ENCODE peak calls at places on chromosomes 6 and 20, in four cellular contexts. F is brain microvascular endothelial cell, E is mucosa of descending colon, A is endothelial cell. M is an unnamed sample.

GRCh38 chr20:8536219-8536618 is 404.2 kb downstream of the PLCB1 start:
- DNase-seq in F (no peak), E (no peak), A (no peak), M (no peak)

GRCh38 chr20:62651285-62652021 is 9.2 kb downstream of the SLCO4A1 start:
- DNase-seq in F (peak), E (peak), A (no peak), M (no peak)

GRCh38 chr6:165183496-165184140 is 125.8 kb downstream of the C6orf118 start:
- DNase-seq in F (no peak), E (no peak), A (no peak), M (no peak)

GRCh38 chr6:125363360-125364121 is 61.8 kb upstream of the HDDC2 start:
- DNase-seq in F (peak), E (no peak), A (peak), M (peak)

GRCh38 chr20:37524859-37525708 is 2.6 kb downstream of the BLCAP start:
- DNase-seq in F (no peak), E (no peak), A (no peak), M (no peak)

GRCh38 chr6:159608961-159609673 is 83.9 kb downstream of the SOD2 start:
- DNase-seq in F (peak), E (peak), A (peak), M (peak)

GRCh38 chr20:33947709-33948295 is 45.9 kb upstream of the RALY start:
- DNase-seq in F (peak), E (peak), A (peak), M (peak)

GRCh38 chr20:7856756-7857155 is 83.5 kb downstream of the HAO1 start:
- DNase-seq in F (no peak), E (no peak), A (no peak), M (no peak)

GRCh38 chr6:146741609-146742008 is 142.8 kb downstream of the ADGB start:
- DNase-seq in F (peak), E (no peak), A (no peak), M (no peak)

DNA sequence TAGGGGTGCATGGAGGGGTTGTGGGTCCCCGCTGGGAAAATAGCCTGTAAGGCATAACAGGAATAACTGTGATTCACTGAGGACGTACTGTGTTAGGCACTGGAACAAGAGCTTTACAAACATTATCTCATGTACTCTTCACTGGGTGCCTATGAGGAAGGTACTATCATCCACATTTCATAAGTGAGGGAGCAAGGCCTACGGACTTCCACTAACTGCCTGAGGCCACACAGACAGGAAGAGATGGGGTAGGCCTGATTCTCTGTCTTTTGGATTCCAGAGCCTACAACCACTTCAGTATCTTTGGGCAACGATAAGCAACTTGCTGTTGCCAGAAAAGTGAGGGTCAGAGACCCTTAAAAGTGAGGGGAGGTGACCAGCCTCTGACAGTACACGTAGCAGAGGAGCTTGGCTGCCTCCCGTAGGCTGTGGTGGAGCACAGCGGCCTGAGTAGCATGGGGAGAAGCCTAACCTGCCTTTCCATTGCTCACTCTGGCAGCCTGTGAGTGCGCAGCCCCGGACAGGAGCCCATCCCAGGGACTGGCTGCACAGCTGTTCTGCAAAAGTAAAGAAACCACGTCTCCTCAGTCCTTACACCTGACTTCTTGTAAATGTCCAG is 30.4 kb downstream of the PSMB1 start:
- DNase-seq in F (no peak), E (no peak), A (peak), M (peak)
- TF ChIP-seq CTCF in F (peak), E (no peak), A (no peak), M (peak)

DNA sequence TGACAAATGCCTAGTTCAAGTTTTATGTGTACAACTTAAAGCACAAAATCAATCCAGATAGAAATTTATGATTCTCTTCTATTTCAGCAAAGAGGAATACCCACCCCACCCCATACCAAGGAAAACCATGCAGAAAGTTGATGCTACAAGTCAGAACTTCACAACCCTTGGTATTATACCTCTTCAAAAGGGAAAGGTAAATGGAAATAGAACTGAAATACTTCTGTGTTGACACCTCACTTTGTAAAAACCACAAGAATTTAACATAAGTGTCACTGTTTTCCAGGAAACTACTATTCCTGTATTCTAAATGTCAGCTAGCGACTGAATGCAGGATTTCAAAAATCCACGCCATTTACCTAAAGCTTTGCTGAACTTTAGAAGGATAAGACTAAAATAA is 3.7 kb downstream of the CPNE1 start:
- DNase-seq in F (no peak), E (no peak), A (no peak), M (no peak)
- TF ChIP-seq CTCF in F (no peak), E (no peak), A (no peak), M (no peak)

GRCh38 chr20:49006446-49006980 is 39.6 kb upstream of the CSE1L start:
- DNase-seq in F (no peak), E (no peak), A (no peak), M (no peak)

DNA sequence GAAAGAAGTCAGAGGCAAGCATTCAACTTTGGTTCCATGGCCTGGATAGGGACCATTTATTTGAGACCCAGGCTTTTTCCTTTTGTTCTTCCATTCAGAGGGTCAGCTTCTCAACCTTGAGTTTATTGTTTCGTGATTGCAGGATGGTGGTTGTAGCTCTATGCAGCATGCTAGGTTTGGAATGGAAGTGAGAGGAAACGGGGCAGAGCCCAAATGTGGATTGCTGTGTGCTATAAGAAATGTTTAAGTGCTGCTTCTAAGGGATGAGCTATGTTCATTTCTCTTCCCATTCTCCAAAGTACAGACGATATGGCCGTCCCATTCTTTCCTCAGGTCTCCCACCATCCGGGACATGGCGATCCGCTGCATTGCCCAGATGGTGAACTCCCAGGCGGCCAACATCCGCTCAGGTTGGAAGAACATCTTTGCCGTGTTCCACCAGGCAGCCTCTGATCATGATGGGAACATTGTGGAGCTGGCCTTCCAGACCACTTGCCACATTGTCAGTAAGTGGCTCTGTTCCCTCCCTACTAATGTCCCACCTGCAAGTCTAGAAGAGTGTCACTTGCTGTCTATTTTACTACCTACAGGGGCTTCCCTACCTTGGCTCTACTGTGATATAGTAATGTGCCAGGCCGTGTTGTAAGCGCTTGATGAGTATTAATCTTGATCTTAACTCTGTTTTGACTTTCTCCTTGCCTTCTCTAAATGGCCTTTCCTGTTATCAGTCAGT is 36.0 kb upstream of the CSE1L start:
- DNase-seq in F (no peak), E (no peak), A (no peak), M (no peak)
- TF ChIP-seq CTCF in F (no peak), E (no peak), A (no peak), M (no peak)

DNA sequence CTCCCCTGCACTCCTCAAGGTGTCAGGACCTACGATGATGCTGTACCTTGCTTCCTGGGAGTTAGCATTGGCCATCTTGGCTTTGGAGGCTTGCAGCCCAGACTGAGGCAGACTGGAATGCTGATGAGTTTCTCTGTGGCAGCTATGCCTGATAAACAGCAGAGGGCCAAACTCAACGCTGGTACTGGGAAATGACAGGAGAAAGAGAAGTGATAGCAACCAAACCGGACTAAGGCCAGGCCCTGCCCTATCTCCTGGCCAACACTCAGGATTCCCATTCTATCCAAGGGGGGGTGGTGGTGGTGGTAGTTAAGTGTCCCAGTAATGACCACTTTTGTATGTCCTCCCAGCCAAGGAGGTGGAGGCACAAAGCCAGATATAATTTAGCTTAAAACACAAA is 90.0 kb upstream of the DTNBP1 start:
- DNase-seq in F (no peak), E (no peak), A (no peak), M (no peak)
- TF ChIP-seq CTCF in F (peak), E (no peak), A (no peak), M (no peak)

DNA sequence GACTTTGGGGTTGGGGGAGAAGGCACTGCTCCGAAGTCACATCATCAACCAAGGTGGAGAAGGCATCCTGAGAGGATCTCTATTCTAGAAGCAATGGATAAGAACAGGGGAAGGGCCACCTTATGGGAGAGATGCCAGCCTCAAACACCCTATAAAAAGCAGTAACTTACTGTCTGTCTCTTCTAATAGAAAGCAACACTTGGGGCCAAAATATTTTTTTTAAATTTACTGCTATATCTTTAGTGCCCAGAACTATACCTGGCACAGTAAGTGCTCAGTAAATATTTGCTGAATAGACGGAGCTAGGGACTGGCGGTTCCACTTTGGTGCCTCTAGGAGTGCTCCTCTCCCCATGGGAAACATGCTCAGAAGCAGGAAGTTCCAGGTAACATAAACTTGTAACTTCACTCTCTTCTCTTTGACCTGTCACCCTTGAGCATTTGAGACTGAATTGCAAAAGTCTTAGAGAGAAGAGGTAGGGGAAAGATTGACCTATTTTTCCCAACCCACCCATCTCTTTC is 807 bp upstream of the OTOR start:
- DNase-seq in F (no peak), E (peak), A (no peak), M (no peak)
- TF ChIP-seq CTCF in F (no peak), E (no peak), A (no peak), M (no peak)

DNA sequence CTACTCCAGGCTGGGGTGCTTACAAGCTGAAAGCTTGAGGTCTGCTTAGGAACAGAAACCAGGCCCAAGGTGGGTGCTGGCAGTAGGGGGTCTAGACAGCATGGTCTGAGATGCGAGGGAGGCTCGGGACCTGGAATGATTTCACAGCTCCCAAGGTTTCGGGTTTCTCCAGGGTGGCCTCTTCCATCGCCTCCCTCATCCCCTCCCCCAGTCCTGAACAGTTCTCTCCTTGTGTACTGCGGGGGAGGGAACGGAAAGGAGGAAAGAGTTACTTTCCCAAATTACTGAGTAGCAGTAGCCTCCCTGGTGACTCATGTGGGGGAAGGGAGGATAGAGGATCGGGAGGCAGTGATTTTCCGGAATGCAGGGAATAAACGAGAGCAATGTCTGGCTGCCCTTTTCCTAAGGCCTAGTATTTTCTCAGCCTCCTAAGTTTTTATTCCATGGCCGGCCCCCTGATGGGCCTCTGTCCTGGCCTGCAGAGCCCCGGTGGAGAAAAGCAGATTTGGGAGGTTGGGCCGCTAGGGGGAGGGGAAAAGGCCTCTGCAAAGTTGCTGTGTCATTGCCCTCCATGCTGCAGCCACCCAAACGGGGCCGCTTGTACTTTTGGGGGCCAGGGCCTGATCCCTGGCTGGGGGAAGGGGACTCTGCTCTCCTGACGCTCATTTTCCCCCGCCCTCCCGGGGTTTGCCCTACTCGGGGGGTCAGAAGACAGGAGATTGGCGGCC is 1.5 kb downstream of the BRD2 start:
- DNase-seq in F (peak), E (peak), A (peak), M (peak)
- TF ChIP-seq CTCF in F (peak), E (no peak), A (no peak), M (peak)

DNA sequence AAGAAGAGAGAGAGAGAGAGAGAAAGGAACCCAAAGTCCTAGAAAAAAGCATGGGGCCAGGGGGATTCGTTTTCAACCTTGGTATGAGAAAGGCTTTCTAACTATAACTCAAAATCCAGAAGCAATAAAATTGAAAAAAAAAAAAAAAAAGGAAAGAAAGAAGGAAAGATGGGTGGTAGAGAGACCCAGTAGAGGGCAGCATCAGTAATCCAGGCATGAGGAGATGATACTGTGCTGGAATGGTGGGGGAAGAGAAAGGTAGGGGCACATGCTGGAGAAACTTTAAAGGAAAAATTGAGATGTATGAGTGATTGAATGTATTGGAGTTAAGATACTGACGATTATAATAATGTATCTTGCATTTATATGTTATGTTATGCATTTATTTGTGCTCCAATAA is 1040.7 kb upstream of the FLRT3 start:
- DNase-seq in F (no peak), E (no peak), A (no peak), M (no peak)
- TF ChIP-seq CTCF in F (peak), E (no peak), A (no peak), M (no peak)

DNA sequence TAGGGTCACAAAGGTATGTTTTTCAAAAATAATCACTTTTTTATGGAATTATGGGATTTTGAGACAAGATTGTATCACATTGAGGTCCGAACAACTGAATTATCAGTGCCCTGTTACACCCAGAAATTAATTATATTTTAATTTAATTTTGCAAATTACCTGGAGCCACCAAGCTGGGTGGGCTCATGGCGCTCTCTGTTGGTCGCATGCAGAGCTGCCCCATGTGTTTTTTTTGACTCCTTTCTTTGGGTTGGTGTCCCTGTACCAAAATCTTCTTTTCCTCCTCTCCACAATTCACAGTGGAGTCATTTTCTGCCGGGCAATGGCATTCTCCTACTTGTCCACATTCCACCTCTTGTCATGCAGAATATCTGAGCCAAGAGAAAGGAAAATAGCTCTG is 38.9 kb upstream of the FRMD1 start:
- DNase-seq in F (no peak), E (no peak), A (no peak), M (no peak)
- TF ChIP-seq CTCF in F (peak), E (no peak), A (peak), M (peak)

DNA sequence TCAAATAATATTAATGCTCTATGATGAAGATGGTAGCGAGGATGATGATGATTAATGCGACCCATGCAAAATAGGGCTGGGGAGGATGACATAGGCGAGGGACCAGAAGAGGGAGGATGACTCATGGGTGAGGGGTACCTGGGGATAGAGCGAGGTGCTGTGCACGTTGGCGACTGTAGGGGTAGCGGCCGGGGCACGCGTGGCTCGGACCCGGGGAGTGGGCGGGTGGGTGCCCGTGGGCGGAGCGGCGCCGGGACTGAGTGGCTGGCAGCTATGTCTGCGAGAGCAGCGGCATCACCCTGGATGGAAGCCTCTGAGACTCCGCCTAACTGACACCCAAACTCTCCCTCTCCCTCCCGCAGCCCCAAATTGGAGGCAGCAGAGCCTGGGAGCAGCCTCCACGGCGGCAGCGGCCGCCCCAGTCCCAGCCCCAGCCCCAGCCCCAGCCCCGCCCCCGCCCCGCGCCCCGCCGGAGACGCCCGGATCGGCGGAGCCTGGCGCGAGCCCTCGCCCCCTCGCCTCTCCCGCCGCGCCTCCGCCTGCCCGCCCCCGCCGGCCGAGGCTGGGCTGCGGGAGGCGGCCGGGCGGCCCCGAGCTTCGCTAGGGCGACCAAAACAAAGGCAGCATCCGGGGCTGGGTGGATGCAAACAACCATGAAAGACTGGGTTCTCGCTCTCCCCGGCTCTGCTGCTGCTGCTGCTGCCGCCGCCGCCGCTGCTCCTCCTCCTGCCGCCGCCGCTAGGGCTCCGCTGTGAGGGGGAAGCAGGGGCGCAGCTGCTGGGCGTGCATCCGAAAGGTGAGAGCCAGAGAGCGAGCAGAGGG is at the start of gene RIMS1:
- DNase-seq in F (peak), E (no peak), A (peak), M (peak)
- TF ChIP-seq CTCF in F (peak), E (no peak), A (no peak), M (peak)

GRCh38 chr6:157690441-157691210 is 132.4 kb upstream of the SNX9 start:
- DNase-seq in F (no peak), E (no peak), A (no peak), M (no peak)

GRCh38 chr6:157689875-157690274 is 133.2 kb upstream of the SNX9 start:
- DNase-seq in F (no peak), E (no peak), A (no peak), M (no peak)

GRCh38 chr6:157685596-157686280 is 137.3 kb upstream of the SNX9 start:
- DNase-seq in F (no peak), E (no peak), A (no peak), M (no peak)

GRCh38 chr6:157688275-157688959 is 134.6 kb upstream of the SNX9 start:
- DNase-seq in F (no peak), E (no peak), A (no peak), M (no peak)

GRCh38 chr6:157688960-157689599 is 134.0 kb upstream of the SNX9 start:
- DNase-seq in F (no peak), E (peak), A (peak), M (no peak)
- TF ChIP-seq CTCF in F (peak), E (no peak), A (no peak), M (no peak)

M was measured in nephron progenitor cell.